ENCODE peak calls at places on chromosomes 16 and 17, in five cellular contexts. O, A, D, V and X are unnamed samples.

GRCh38 chr16:57027067-57027466 is 37.7 kb downstream of the NLRC5 start:
- DNase-seq in D (no peak), V (no peak), A (no peak), O (no peak), X (no peak)

GRCh38 chr16:82384017-82384416 is 214.0 kb upstream of the MPHOSPH6 start:
- DNase-seq in D (no peak), A (no peak), V (no peak), O (no peak), X (no peak)

GRCh38 chr16:1953734-1954133 is 755 bp downstream of the RPL3L start:
- DNase-seq in D (no peak), V (no peak), O (no peak), A (no peak), X (no peak)

GRCh38 chr17:17549732-17550366 is 41.7 kb downstream of the PEMT start:
- DNase-seq in A (no peak), V (no peak), O (no peak), D (no peak), X (peak)

GRCh38 chr17:7325031-7325528 is 4.1 kb downstream of the NEURL4 start:
- DNase-seq in V (no peak), D (no peak), O (no peak), A (no peak), X (no peak)

GRCh38 chr17:66540131-66540781 is 237.8 kb downstream of the PRKCA start:
- DNase-seq in O (no peak), V (no peak), A (no peak), D (no peak), X (peak)

GRCh38 chr17:65355246-65355645 is 206.2 kb downstream of the AXIN2 start:
- DNase-seq in O (no peak), A (no peak), D (no peak), V (no peak), X (no peak)

GRCh38 chr17:29592850-29593545 is at the start of gene ANKRD13B:
- DNase-seq in D (peak), O (no peak), A (peak), V (no peak), X (peak)

GRCh38 chr16:9384141-9384540 is 292.7 kb downstream of the HAPSTR1 start:
- DNase-seq in A (no peak), V (peak), O (no peak), D (no peak), X (no peak)

GRCh38 chr17:31401456-31402254 is 10.2 kb downstream of the RAB11FIP4 start:
- DNase-seq in A (no peak), V (no peak), O (no peak), D (no peak), X (no peak)

GRCh38 chr17:1491406-1492248 is 859 bp downstream of the MYO1C start:
- DNase-seq in D (peak), O (no peak), V (peak), A (no peak), X (peak)